ENCODE peak calls at places on chromosomes 11 and 22, in five cellular contexts. K is lower leg skin, P is endothelial cell, S is sigmoid colon, C is endodermal cell. T is an unnamed sample.

GRCh38 chr11:84800755-84801346 is 826.3 kb downstream of the DLG2 start:
- DNase-seq in K (no peak), P (peak; percentile 22), S (no peak), C (no peak), T (no peak)

GRCh38 chr22:46972901-46973831 is 210.7 kb downstream of the TBC1D22A start:
- DNase-seq in K (no peak), P (no peak), S (peak; percentile 58), C (no peak), T (no peak)

GRCh38 chr11:85742348-85742747 is 56.4 kb upstream of the CCDC89 start:
- DNase-seq in K (no peak), P (no peak), S (no peak), C (no peak), T (no peak)

GRCh38 chr11:133797542-133797941 is 47.8 kb downstream of the SPATA19 start:
- DNase-seq in K (no peak), P (no peak), S (no peak), C (no peak), T (no peak)

GRCh38 chr11:63510360-63511130 is 4.7 kb downstream of the LGALS12 start:
- DNase-seq in K (no peak), P (no peak), S (no peak), C (no peak), T (no peak)

GRCh38 chr22:28951969-28952521 is 68.7 kb downstream of the ZNRF3 start:
- DNase-seq in K (no peak), P (no peak), S (peak; percentile 82), C (peak; percentile 62), T (no peak)

GRCh38 chr11:78209478-78209877 is 20.8 kb downstream of the USP35 start:
- DNase-seq in K (no peak), P (no peak), S (peak; percentile 54), C (no peak), T (no peak)

GRCh38 chr11:114796954-114797721 is 118.8 kb downstream of the NXPE2 start:
- DNase-seq in K (no peak), P (no peak), S (no peak), C (no peak), T (no peak)

GRCh38 chr11:125300791-125301218 is 136.3 kb downstream of the PKNOX2 start:
- DNase-seq in K (peak; percentile 18), P (no peak), S (no peak), C (no peak), T (no peak)

GRCh38 chr11:116927163-116927772 is 89.8 kb upstream of the APOA1 start:
- DNase-seq in K (no peak), P (peak; percentile 25), S (no peak), C (no peak), T (no peak)
- TF ChIP-seq CTCF in K (no peak), P (peak; percentile 69), S (peak; percentile 31), C (peak; percentile 68), T (peak; percentile 67)

GRCh38 chr22:45970709-45971388 is 6.1 kb downstream of the WNT7B start:
- DNase-seq in K (no peak), P (no peak), S (no peak), C (peak; percentile 76), T (no peak)

GRCh38 chr22:45974498-45974897 is 2.5 kb downstream of the WNT7B start:
- DNase-seq in K (no peak), P (no peak), S (no peak), C (no peak), T (no peak)

GRCh38 chr22:45972868-45973212 is 4.1 kb downstream of the WNT7B start:
- DNase-seq in K (no peak), P (no peak), S (no peak), C (no peak), T (no peak)

GRCh38 chr22:45971389-45972028 is 5.5 kb downstream of the WNT7B start:
- DNase-seq in K (no peak), P (no peak), S (no peak), C (peak; percentile 68), T (no peak)

DNA sequence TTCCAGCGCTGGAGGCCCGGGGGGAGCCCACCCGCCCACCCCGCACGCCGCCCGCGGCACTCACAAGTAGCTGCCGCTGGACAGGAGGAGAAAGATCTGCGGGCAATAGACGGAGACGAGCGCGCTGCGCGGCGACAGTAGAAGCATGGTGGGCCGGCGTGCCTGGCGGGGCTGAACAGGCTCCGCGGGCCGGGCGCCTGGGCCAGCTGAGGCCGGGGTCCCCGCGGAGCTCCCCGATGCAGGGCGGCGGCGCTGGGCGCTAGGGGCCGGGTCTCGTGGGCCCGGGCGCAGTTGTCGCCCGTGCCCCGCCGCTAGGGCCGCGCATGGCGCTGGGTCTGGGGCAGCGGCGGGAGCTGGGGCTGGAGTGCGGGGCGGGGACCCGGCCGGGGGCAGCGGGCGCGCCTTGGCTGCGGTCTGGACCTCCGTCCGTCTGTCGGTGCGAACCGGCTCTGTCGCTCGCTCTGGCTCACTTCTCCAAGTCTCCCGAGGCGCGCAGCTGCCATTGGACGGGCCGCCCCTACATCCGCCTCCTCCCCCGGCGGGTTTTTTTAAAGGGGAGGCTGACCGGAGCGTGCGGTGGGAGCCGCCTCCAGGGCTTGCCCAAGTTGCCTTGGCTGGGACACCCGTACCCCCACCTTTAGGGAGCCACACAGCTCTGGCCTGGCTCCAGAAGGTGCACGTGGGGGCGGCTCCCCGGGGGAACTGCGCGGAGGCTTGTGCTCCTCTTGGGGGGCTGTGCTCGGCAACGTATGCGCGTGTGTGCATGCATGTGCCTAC is 4.7 kb downstream of the WNT7B start:
- DNase-seq in K (no peak), P (no peak), S (no peak), C (peak; percentile 65), T (no peak)
- TF ChIP-seq CTCF in K (no peak), P (no peak), S (no peak), C (peak; percentile 48), T (peak; percentile 51)

GRCh38 chr22:19430890-19431541 is 517 bp downstream of the HIRA start:
- DNase-seq in K (no peak), P (peak; percentile 37), S (no peak), C (peak; percentile 77), T (peak; percentile 73)
- TF ChIP-seq CTCF in K (no peak), P (no peak), S (no peak), C (peak; percentile 68), T (peak; percentile 51)

GRCh38 chr22:26939466-26939865 is 282.1 kb downstream of the MIAT start:
- DNase-seq in K (no peak), P (no peak), S (no peak), C (no peak), T (no peak)

GRCh38 chr22:26937213-26937612 is 279.8 kb downstream of the MIAT start:
- DNase-seq in K (no peak), P (no peak), S (no peak), C (no peak), T (no peak)

GRCh38 chr22:26945565-26945964 is 288.2 kb downstream of the MIAT start:
- DNase-seq in K (no peak), P (no peak), S (no peak), C (no peak), T (no peak)

DNA sequence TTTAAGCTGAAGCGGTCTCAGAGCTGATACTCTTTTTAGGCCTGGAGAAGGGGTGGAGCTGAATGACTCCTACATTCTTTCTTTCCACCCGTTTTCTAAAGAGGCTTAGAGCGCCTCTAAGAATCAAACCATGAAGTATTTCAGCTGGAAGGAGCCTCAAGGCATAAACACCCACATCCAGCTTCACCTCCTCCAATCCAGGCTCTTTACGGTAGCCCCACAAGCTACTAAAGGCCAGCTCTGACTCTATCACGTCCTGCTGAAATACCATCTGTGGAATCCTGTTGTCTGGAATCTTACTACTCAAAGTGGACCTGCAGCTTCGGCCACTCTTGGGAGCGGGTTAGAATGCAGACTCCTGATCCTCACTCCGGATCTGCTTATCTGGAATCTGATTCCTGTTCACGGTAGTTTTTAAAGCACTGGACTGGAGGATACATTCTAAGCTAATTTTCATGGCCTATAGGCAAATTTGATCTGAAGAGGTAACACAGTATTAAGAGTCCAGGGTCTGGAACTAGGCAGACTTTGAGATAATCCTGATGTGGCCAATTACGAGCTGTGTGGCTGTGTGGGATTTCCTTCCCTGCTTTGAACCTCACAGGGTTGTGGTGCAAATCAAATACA is 285.0 kb downstream of the MIAT start:
- DNase-seq in K (no peak), P (no peak), S (no peak), C (no peak), T (no peak)
- TF ChIP-seq CTCF in K (no peak), P (no peak), S (no peak), C (no peak), T (no peak)

DNA sequence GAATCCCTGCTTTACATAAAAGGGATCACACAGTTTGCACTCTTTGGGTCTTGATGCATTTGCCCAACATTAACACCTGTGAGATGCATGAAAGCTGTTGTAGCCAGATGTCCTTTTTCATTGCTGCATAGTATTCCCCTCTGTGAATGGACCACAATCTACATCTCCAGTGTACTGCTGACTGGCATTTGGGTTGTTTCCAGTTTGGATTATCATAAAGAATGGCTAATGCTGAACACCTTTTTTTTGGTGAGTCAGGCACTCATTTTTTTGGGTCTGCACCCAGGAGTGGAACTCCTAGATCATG is 58.3 kb downstream of the PHF21B start:
- DNase-seq in K (no peak), P (no peak), S (no peak), C (no peak), T (no peak)
- TF ChIP-seq CTCF in K (no peak), P (no peak), S (no peak), C (no peak), T (no peak)

T was measured in type B pancreatic cell.